ENCODE peak calls at places on chromosomes 13 and 19, in five cellular contexts. K is PC-9, Z is cardiac muscle cell, A is dorsolateral prefrontal cortex, M is tibial nerve. Q is an unnamed sample.

GRCh38 chr13:31067416-31068118 is 94.1 kb downstream of the HSPH1 start:
- DNase-seq in K (no peak), M (no peak), A (no peak), Z (no peak), Q (no peak)

GRCh38 chr19:18292810-18293641 is 11.6 kb upstream of the JUND start:
- DNase-seq in M (peak; percentile 83), A (peak; percentile 69), Z (peak; percentile 84), K (peak; percentile 67), Q (no peak)

GRCh38 chr19:27657271-27658051 is 1555.5 kb downstream of the UQCRFS1 start:
- DNase-seq in Z (no peak), K (no peak), M (no peak), A (no peak), Q (no peak)

GRCh38 chr13:70893832-70894231 is 785.6 kb upstream of the KLHL1 start:
- DNase-seq in Z (no peak), A (no peak), M (no peak), K (no peak), Q (no peak)

GRCh38 chr19:54523403-54523802 is 20.8 kb downstream of the LAIR2 start:
- DNase-seq in M (no peak), K (peak; percentile 32), A (no peak), Z (no peak), Q (no peak)

GRCh38 chr19:32677657-32678056 is 2.0 kb downstream of the RGS9BP start:
- DNase-seq in M (no peak), A (no peak), Z (peak; percentile 29), K (no peak), Q (no peak)

GRCh38 chr19:16897572-16898056 is 8.8 kb downstream of the F2RL3 start:
- DNase-seq in Z (no peak), K (no peak), A (no peak), M (no peak), Q (no peak)

GRCh38 chr19:15025237-15025636 is 24.0 kb upstream of the CASP14 start:
- DNase-seq in K (peak; percentile 65), Z (no peak), A (no peak), M (no peak), Q (no peak)

GRCh38 chr19:12939292-12939606 is 840 bp downstream of the CALR start:
- DNase-seq in A (no peak), M (no peak), Z (no peak), K (no peak), Q (no peak)

GRCh38 chr13:24632382-24633121 is 47.7 kb upstream of the ATP12A start:
- DNase-seq in Z (no peak), M (no peak), K (no peak), A (no peak), Q (no peak)

GRCh38 chr13:94968040-94968756 is 255.9 kb upstream of the SOX21 start:
- DNase-seq in M (no peak), A (peak; percentile 61), Z (peak; percentile 71), K (no peak), Q (no peak)

GRCh38 chr13:101627556-101627943 is 175.1 kb downstream of the ITGBL1 start:
- DNase-seq in M (no peak), K (no peak), Z (no peak), A (no peak), Q (no peak)

GRCh38 chr19:11421607-11422098 is 2.5 kb upstream of the RGL3 start:
- DNase-seq in A (no peak), K (no peak), M (no peak), Z (peak; percentile 31), Q (no peak)

GRCh38 chr13:67662997-67663396 is 432.9 kb upstream of the PCDH9 start:
- DNase-seq in M (no peak), A (no peak), Z (no peak), K (no peak), Q (no peak)

GRCh38 chr13:48778551-48779088 is 124.9 kb downstream of the CYSLTR2 start:
- DNase-seq in A (no peak), K (no peak), M (no peak), Z (no peak), Q (no peak)

GRCh38 chr13:107545946-107546502 is 669.3 kb downstream of the LIG4 start:
- DNase-seq in Z (peak; percentile 28), M (no peak), A (no peak), K (no peak), Q (no peak)

GRCh38 chr13:98150836-98151489 is 8.1 kb downstream of the FARP1 start:
- DNase-seq in M (no peak), K (no peak), Z (no peak), A (no peak), Q (no peak)

GRCh38 chr19:39296055-39296645 is at the start of gene IFNL1:
- DNase-seq in K (peak; percentile 47), A (no peak), M (no peak), Z (no peak), Q (no peak)

GRCh38 chr19:53037101-53038097 is 7.1 kb upstream of the ERVV-2 start:
- DNase-seq in Z (peak; percentile 73), M (no peak), A (peak; percentile 52), K (peak; percentile 51), Q (no peak)

GRCh38 chr13:28410096-28410495 is 84.8 kb downstream of the FLT1 start:
- DNase-seq in A (no peak), Z (no peak), K (no peak), M (no peak), Q (no peak)

GRCh38 chr19:9782282-9782681 is 13.7 kb upstream of the ZNF846 start:
- DNase-seq in Z (no peak), M (no peak), A (no peak), K (no peak), Q (no peak)

GRCh38 chr19:49344516-49345423 is 9.6 kb downstream of the CD37 start:
- DNase-seq in M (no peak), K (no peak), Z (no peak), A (no peak), Q (no peak)

GRCh38 chr13:30796132-30796832 is 60.9 kb downstream of the ALOX5AP start:
- DNase-seq in M (no peak), K (peak; percentile 96), A (no peak), Z (no peak), Q (peak; percentile 4)

GRCh38 chr13:48993150-48993549 is 17.4 kb downstream of the FNDC3A start:
- DNase-seq in M (no peak), K (no peak), A (no peak), Z (no peak), Q (no peak)

GRCh38 chr19:6030214-6030507 is 52.2 kb upstream of the RANBP3 start:
- DNase-seq in Z (no peak), A (no peak), M (no peak), K (peak; percentile 74), Q (no peak)

GRCh38 chr13:73337511-73337910 is 278.7 kb downstream of the KLF5 start:
- DNase-seq in M (no peak), A (no peak), K (no peak), Z (no peak), Q (no peak)

GRCh38 chr19:50982186-50982585 is 1.5 kb downstream of the KLK7 start:
- DNase-seq in M (no peak), Z (no peak), A (no peak), K (no peak), Q (no peak)
- H3K27me3 ChIP-seq in M (no peaks in the 10 kb centered on the region), Z (peaks cover 29% of the 10 kb centered on the region), A (no peaks in the 10 kb centered on the region), K (no peaks in the 10 kb centered on the region), Q (peaks cover 4% of the 10 kb centered on the region)

DNA sequence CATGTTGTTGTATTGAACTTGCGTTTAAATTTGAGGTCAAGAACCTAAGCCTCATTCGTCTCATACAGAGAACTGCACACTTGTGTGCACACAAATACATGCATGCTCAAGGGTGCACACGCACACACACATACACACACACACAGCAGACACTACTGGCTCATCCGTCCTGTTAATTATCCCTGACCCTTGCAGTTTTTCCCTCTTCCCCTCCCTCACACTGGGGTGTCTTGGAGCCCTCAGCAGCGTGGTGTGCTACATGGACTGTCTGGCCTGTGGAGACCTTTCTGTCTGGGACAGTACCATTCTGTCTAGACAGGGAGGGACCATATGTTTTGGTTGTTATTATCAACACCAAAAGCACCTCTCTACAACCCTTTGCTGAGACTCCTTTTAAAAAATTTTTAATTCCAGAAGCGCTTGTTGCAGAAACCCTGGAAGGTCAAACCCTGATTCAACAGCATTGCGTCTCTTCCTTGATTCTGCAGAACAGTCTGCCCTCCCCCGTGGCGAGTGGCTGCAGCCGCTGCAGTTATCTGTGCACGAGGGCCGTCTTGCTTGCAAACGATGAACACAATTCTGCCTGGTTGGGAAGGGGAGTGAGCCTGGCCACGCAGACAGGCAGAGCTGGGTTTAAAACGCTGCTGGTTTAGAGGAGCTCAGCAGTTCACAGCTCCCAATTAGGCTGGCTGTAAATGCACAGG is 374.0 kb downstream of the IRS2 start:
- DNase-seq in Z (peak; percentile 91), K (no peak), A (peak; percentile 71), M (no peak), Q (no peak)
- H3K27ac ChIP-seq in Z (peak overlapping the region; percentile 91), K (no peak overlapping the region), A (no peak overlapping the region), M (no peak overlapping the region), Q (no peak overlapping the region)

DNA sequence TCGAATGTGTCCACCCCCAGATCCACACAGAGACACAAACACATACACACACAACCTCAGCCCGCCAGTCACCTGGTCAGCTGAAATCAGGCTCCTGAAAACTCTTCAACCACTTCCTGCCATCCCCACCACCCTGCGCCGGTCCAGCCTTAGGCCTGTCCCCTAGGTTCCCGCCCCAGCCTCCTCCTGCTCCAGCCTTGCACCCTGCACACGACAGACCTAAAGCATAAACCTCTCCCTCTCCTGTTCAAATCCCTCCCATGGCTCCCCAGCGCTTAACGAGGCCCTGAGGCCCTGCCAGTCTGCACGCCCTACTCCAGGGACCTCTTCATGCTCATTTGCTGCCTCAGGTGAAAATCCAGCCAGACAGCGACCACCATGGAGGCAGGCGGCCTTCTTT is 7.1 kb downstream of the PNMA8B start:
- DNase-seq in Z (no peak), K (no peak), M (no peak), A (peak; percentile 52), Q (no peak)
- H3K27me3 ChIP-seq in Z (peaks cover 16% of the 10 kb centered on the region), K (peaks cover 86% of the 10 kb centered on the region), M (peaks cover 71% of the 10 kb centered on the region), A (no peaks in the 10 kb centered on the region), Q (peaks cover 60% of the 10 kb centered on the region)

GRCh38 chr19:4388171-4389063 is 11.9 kb downstream of the SH3GL1 start:
- DNase-seq in K (peak; percentile 85), M (no peak), Z (no peak), A (no peak), Q (no peak)

GRCh38 chr19:4386038-4386782 is 14.1 kb downstream of the SH3GL1 start:
- DNase-seq in M (no peak), Z (no peak), K (no peak), A (peak; percentile 82), Q (no peak)

GRCh38 chr19:4389511-4390016 is 10.8 kb downstream of the SH3GL1 start:
- DNase-seq in M (no peak), K (no peak), A (no peak), Z (no peak), Q (no peak)

GRCh38 chr19:4389064-4389375 is 11.3 kb downstream of the SH3GL1 start:
- DNase-seq in K (no peak), M (no peak), A (no peak), Z (no peak), Q (no peak)

DNA sequence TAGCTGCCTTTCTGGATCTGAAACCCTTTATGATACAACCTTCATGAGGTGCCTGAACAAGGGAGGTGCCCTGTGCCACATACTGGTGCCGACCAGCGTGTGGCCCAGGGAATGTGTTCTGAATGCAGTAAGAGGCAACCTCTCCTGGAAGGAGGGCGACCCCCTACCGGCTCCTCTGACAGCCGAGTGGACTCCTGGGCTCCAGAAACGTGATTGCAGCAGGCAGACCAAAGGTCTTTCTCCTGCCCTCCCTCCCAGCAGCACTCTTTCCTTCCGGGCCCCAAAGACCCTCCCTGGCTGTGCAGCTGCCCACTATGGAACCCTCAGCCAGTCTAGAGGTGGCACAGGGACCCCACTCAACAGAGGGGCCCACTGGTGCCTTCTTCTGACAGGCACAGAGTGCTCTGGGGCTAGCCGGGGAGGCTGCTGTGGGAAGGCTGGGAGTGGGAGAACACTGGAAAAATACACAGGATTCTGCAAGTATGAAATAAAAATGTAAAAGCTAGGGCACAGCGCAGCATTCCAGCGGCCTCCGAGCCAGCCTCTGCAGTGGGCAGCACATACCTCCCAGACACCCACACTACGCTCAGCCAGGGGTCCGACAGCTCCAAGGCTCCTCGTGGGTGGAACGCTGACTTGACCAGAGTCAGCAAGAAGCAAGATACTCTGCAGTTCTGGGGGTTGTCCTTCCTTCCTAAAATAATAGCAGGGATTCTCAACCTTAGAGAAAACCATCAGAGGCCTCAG is 14.9 kb downstream of the SH3GL1 start:
- DNase-seq in M (no peak), A (peak; percentile 62), K (no peak), Z (no peak), Q (no peak)
- H3K27ac ChIP-seq in M (peak overlapping the region; percentile 81), A (peak overlapping the region; percentile 64), K (no peak overlapping the region), Z (no peak overlapping the region), Q (no peak overlapping the region)